ENCODE peak calls at places on chromosome 11, in four cellular contexts. One of them, this sample, is unnamed. For H3K9me3, the result is how much of the 10 kb centered on the place peaks cover.

GRCh38 chr11:29734287-29734686 is 282.5 kb downstream of the KCNA4 start:
- DNase-seq in body of pancreas: no peak
- DNase-seq in CD4-positive, alpha-beta T cell: no peak
- DNase-seq in CD8-positive, alpha-beta memory T cell: no peak
- DNase-seq in this sample: no peak

GRCh38 chr11:87719311-87720073 is 455.8 kb downstream of the RAB38 start:
- DNase-seq in body of pancreas: no peak
- DNase-seq in CD4-positive, alpha-beta T cell: no peak
- DNase-seq in CD8-positive, alpha-beta memory T cell: no peak
- DNase-seq in this sample: no peak

GRCh38 chr11:113881856-113882255 is 6.5 kb upstream of the USP28 start:
- DNase-seq in body of pancreas: no peak
- DNase-seq in CD4-positive, alpha-beta T cell: no peak
- DNase-seq in CD8-positive, alpha-beta memory T cell: no peak
- DNase-seq in this sample: no peak

GRCh38 chr11:79437981-79438630 is 2.7 kb downstream of the TENM4 start:
- DNase-seq in body of pancreas: no peak
- DNase-seq in CD4-positive, alpha-beta T cell: no peak
- DNase-seq in CD8-positive, alpha-beta memory T cell: no peak
- DNase-seq in this sample: no peak

GRCh38 chr11:94563176-94563847 is 3.9 kb upstream of the PIWIL4 start:
- DNase-seq in body of pancreas: no peak
- DNase-seq in CD4-positive, alpha-beta T cell: no peak
- DNase-seq in CD8-positive, alpha-beta memory T cell: no peak
- DNase-seq in this sample: no peak

GRCh38 chr11:41222236-41222635 is 237.2 kb downstream of the LRRC4C start:
- DNase-seq in body of pancreas: no peak
- DNase-seq in CD4-positive, alpha-beta T cell: no peak
- DNase-seq in CD8-positive, alpha-beta memory T cell: no peak
- DNase-seq in this sample: no peak

GRCh38 chr11:795638-796564 is 2.2 kb downstream of the SLC25A22 start:
- DNase-seq in body of pancreas: peak
- DNase-seq in CD4-positive, alpha-beta T cell: peak
- DNase-seq in CD8-positive, alpha-beta memory T cell: peak
- DNase-seq in this sample: peak

GRCh38 chr11:27241316-27242122 is 121.5 kb downstream of the CCDC34 start:
- DNase-seq in body of pancreas: no peak
- DNase-seq in CD4-positive, alpha-beta T cell: no peak
- DNase-seq in CD8-positive, alpha-beta memory T cell: no peak
- DNase-seq in this sample: no peak

GRCh38 chr11:27401760-27402316 is 38.8 kb upstream of the CCDC34 start:
- DNase-seq in body of pancreas: no peak
- DNase-seq in CD4-positive, alpha-beta T cell: no peak
- DNase-seq in CD8-positive, alpha-beta memory T cell: no peak
- DNase-seq in this sample: no peak

GRCh38 chr11:72223615-72224586 is 666 bp upstream of the INPPL1 start:
- DNase-seq in body of pancreas: no peak
- DNase-seq in CD4-positive, alpha-beta T cell: peak
- DNase-seq in CD8-positive, alpha-beta memory T cell: peak
- DNase-seq in this sample: peak

DNA sequence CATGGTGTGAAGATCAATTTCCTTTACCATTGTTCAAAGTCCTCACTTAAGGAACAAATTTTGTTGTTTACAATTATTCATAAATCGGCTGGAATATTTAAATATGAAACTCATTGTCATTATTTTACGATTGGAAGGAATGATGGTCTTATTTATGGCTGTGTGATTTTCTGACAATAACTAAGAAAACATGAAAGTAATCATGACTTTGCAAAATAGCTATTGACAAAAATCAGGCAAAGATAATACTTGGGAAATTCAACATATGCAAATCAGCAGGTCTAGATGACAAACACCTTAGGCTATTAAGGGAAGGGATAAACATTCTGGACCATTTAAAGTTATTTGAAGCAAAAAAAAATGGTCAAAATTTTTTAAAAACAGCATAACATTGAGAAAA is 654.8 kb upstream of the CNTN5 start:
- DNase-seq in body of pancreas: no peak
- DNase-seq in CD4-positive, alpha-beta T cell: no peak
- DNase-seq in CD8-positive, alpha-beta memory T cell: no peak
- DNase-seq in this sample: no peak
- H3K9me3 ChIP-seq in body of pancreas: under half
- H3K9me3 ChIP-seq in CD4-positive, alpha-beta T cell: under half
- H3K9me3 ChIP-seq in CD8-positive, alpha-beta memory T cell: under half
- H3K9me3 ChIP-seq in this sample: under half

GRCh38 chr11:45379162-45379863 is 93.2 kb upstream of the SYT13 start:
- DNase-seq in body of pancreas: no peak
- DNase-seq in CD4-positive, alpha-beta T cell: no peak
- DNase-seq in CD8-positive, alpha-beta memory T cell: no peak
- DNase-seq in this sample: no peak
- H3K9me3 ChIP-seq in body of pancreas: under half
- H3K9me3 ChIP-seq in CD4-positive, alpha-beta T cell: under half
- H3K9me3 ChIP-seq in CD8-positive, alpha-beta memory T cell: under half
- H3K9me3 ChIP-seq in this sample: under half

GRCh38 chr11:134562176-134562575 is 150.1 kb upstream of the B3GAT1 start:
- DNase-seq in body of pancreas: no peak
- DNase-seq in CD4-positive, alpha-beta T cell: no peak
- DNase-seq in CD8-positive, alpha-beta memory T cell: no peak
- DNase-seq in this sample: no peak
- H3K9me3 ChIP-seq in body of pancreas: under half
- H3K9me3 ChIP-seq in CD4-positive, alpha-beta T cell: under half
- H3K9me3 ChIP-seq in CD8-positive, alpha-beta memory T cell: under half
- H3K9me3 ChIP-seq in this sample: under half

GRCh38 chr11:70851308-70851707 is 401.1 kb downstream of the SHANK2 start:
- DNase-seq in body of pancreas: no peak
- DNase-seq in CD4-positive, alpha-beta T cell: no peak
- DNase-seq in CD8-positive, alpha-beta memory T cell: no peak
- DNase-seq in this sample: no peak
- H3K9me3 ChIP-seq in body of pancreas: under half
- H3K9me3 ChIP-seq in CD4-positive, alpha-beta T cell: under half
- H3K9me3 ChIP-seq in CD8-positive, alpha-beta memory T cell: under half
- H3K9me3 ChIP-seq in this sample: under half

DNA sequence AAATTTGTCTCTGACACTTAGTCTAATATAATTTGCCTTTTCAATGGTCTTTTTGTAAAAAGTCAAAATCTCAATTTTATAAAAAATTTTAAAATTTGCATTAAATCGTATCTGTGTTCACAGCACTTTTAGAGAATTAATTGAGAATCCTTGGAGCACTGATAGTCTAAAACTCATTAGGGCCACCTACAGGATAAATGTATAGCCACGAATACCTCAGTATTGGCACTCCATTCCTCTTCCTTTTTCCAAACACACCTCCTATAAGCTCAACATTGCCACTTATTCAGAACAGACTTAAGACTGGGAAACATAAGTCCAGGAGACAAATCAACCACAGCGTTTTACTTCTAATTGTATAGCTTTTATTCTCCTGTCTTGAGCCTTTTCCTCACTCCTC is 776.0 kb upstream of the ARHGAP42 start:
- DNase-seq in body of pancreas: no peak
- DNase-seq in CD4-positive, alpha-beta T cell: no peak
- DNase-seq in CD8-positive, alpha-beta memory T cell: no peak
- DNase-seq in this sample: no peak
- H3K9me3 ChIP-seq in body of pancreas: under half
- H3K9me3 ChIP-seq in CD4-positive, alpha-beta T cell: under half
- H3K9me3 ChIP-seq in CD8-positive, alpha-beta memory T cell: under half
- H3K9me3 ChIP-seq in this sample: under half

DNA sequence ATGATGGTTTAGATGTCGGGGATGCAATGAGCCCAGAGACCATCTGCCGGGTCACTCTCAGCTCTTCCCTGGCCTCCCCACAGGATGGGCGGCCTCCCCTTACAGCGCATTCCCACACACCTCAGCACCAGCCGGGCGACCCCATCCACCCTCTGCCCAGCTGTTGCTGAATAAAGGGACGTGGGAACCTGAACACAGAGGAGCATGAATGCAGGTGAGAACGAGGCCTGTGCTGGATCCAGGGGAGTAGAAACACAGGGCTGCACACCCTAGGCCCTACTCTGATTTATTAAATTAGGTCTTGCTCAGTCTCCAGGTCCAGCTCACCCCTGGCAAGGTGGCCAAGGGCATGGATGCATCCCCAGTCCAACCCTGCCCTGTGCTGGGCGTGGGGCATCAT is 180.5 kb downstream of the CTTN start:
- DNase-seq in body of pancreas: no peak
- DNase-seq in CD4-positive, alpha-beta T cell: peak
- DNase-seq in CD8-positive, alpha-beta memory T cell: no peak
- DNase-seq in this sample: no peak
- H3K9me3 ChIP-seq in body of pancreas: under half
- H3K9me3 ChIP-seq in CD4-positive, alpha-beta T cell: under half
- H3K9me3 ChIP-seq in CD8-positive, alpha-beta memory T cell: under half
- H3K9me3 ChIP-seq in this sample: under half

GRCh38 chr11:97815667-97816066 is 1205.1 kb upstream of the CNTN5 start:
- DNase-seq in body of pancreas: no peak
- DNase-seq in CD4-positive, alpha-beta T cell: no peak
- DNase-seq in CD8-positive, alpha-beta memory T cell: no peak
- DNase-seq in this sample: no peak
- H3K9me3 ChIP-seq in body of pancreas: under half
- H3K9me3 ChIP-seq in CD4-positive, alpha-beta T cell: under half
- H3K9me3 ChIP-seq in CD8-positive, alpha-beta memory T cell: under half
- H3K9me3 ChIP-seq in this sample: under half